ENCODE peak calls at places on chromosome 14, in six cellular contexts. P is endodermal cell, B is fibroblast of the aortic adventitia, R is heart left ventricle, O is lower lobe of right lung, H is fibroblast of villous mesenchyme. X is an unnamed sample.

GRCh38 chr14:75044322-75044721 is 6.9 kb downstream of the MLH3 start:
- DNase-seq in P (no peak), B (peak), R (no peak), O (no peak), H (peak), X (peak)

GRCh38 chr14:71452987-71453386 is 479.2 kb upstream of the RGS6 start:
- DNase-seq in P (no peak), B (peak), R (no peak), O (no peak), H (peak), X (no peak)

GRCh38 chr14:38761033-38761432 is 342.0 kb downstream of the SEC23A start:
- DNase-seq in P (no peak), B (no peak), R (no peak), O (no peak), H (no peak), X (no peak)

GRCh38 chr14:61319086-61319485 is 2.3 kb upstream of the PRKCH start:
- DNase-seq in P (no peak), B (no peak), R (no peak), O (no peak), H (no peak), X (no peak)

GRCh38 chr14:67680121-67680602 is 5.7 kb upstream of the VTI1B start:
- DNase-seq in P (no peak), B (peak), R (no peak), O (no peak), H (peak), X (peak)

GRCh38 chr14:66105819-66106218 is 380.4 kb upstream of the CCDC196 start:
- DNase-seq in P (no peak), B (peak), R (no peak), O (no peak), H (no peak), X (peak)

GRCh38 chr14:104306450-104307040 is 168.2 kb downstream of the KIF26A start:
- DNase-seq in P (no peak), B (no peak), R (peak), O (peak), H (no peak), X (no peak)

GRCh38 chr14:95763875-95764274 is 50.0 kb upstream of the TCL1A start:
- DNase-seq in P (no peak), B (no peak), R (no peak), O (no peak), H (no peak), X (no peak)

GRCh38 chr14:94355191-94355794 is 32.2 kb upstream of the SERPINA6 start:
- DNase-seq in P (peak), B (peak), R (peak), O (peak), H (peak), X (peak)

GRCh38 chr14:51860164-51860835 is at the start of gene GNG2:
- DNase-seq in P (peak), B (peak), R (peak), O (peak), H (peak), X (peak)

GRCh38 chr14:77965919-77966435 is 166.1 kb downstream of the ADCK1 start:
- DNase-seq in P (peak), B (peak), R (no peak), O (peak), H (peak), X (peak)

GRCh38 chr14:50347521-50347920 is 35.4 kb downstream of the DMAC2L start:
- DNase-seq in P (no peak), B (peak), R (no peak), O (no peak), H (peak), X (peak)

DNA sequence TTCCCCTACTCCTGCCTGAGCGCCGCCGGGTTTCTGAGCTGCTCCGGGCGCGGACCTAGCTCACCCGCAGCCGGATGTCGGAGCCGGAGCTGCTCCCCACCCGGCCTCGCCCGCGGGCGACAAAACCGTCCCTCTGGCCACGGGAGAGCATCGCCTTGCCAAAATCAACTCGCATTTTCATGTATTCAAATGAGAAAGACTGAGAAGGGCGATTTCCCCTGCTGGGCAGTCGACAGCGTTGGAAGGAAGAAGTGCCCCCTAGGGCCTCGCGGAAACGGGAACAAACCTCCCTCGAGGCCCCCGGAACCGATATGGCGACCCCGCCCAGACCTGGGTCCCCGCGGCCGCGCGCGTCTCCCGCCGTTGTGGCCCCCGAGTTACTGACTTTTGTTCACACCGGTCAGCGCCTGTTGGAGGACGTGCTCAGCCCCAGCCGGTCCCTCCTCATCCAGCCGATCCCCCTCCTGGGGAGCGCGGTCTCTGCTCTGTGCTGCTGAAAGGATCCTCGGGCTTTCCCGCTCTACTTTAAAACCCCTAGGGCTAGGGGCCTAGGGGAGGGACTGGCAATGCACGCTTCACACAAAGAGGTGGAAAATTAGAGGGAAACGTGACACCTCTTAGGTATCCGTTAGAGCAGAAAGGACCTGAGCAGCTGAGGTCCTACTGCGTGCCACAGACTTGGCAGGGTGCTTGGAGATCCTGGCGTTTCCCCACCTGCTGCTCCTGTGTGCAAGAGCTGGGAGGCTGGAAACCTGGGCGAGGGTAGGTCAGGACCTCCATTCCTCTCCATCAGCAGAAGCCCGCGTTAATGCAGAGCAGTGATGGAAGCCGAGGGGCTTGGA is 4.3 kb downstream of the TTC6 start:
- DNase-seq in P (peak), B (no peak), R (no peak), O (peak), H (no peak), X (no peak)
- H3K4me3 ChIP-seq in P (peak), B (no peak), R (peak), O (peak), H (peak), X (no peak)

GRCh38 chr14:35653045-35653444 is 119.1 kb downstream of the INSM2 start:
- DNase-seq in P (no peak), B (no peak), R (no peak), O (no peak), H (no peak), X (no peak)
- TF ChIP-seq CTCF in P (no peak), B (no peak), R (no peak), O (no peak), H (no peak), X (no peak)

DNA sequence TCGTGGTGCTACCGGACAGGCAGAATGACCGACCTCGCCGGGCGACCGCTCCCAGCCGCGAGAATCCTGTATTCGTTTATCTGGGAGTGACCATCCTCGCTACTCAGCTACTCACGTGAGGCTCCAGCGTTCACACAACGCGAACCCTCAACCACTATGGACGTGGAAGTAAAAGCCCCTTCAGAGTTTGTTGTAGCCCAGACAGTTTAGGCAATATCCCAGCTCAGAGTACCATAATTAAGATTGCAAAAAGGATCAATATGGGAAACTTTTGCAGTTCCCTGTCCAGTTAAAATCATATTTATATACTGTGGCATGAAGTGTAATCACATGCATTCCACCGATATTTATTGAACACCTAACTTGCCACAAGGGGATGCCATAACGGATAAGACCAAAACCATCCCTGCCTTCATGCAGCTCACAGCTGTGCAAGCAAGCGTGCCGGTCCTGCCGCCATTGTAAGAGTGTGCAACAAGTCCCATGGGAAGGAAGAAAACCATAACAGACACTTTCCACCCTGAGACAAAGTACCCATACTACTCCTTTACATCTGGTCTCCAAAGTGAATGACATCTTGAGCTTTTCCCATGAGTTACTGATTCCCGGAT is 938 bp upstream of the MAX start:
- DNase-seq in P (no peak), B (peak), R (no peak), O (no peak), H (peak), X (no peak)
- H3K4me3 ChIP-seq in P (peak), B (peak), R (peak), O (peak), H (peak), X (peak)

DNA sequence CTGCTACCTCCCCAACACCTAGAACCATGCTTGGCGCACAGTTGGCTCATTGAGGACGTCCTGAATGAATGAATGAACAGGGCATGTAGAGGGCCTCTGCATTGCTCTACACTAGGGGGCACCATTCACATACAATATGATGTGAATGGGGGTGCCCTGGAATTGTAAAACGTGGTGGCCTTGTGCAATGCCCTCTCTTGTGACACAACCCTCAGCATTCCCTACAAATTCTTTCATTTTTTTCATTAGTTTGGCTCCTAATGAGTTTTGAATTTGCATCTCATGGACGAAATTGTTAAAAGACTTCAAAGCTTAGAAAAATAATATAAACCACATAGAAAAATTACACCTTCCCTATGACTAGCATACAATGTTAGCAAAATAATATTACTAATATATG is 2.3 kb upstream of the DIO2 start:
- DNase-seq in P (peak), B (peak), R (peak), O (no peak), H (peak), X (peak)
- TF ChIP-seq CTCF in P (peak), B (peak), R (no peak), O (peak), H (peak), X (peak)

GRCh38 chr14:73461478-73462077 is 3.2 kb upstream of the NUMB start:
- DNase-seq in P (peak), B (no peak), R (no peak), O (no peak), H (no peak), X (no peak)

GRCh38 chr14:73465833-73466532 is 7.6 kb upstream of the NUMB start:
- DNase-seq in P (no peak), B (no peak), R (no peak), O (no peak), H (no peak), X (no peak)

GRCh38 chr14:73462815-73463214 is 4.5 kb upstream of the NUMB start:
- DNase-seq in P (no peak), B (peak), R (no peak), O (no peak), H (peak), X (no peak)

GRCh38 chr14:73462078-73462715 is 3.9 kb upstream of the NUMB start:
- DNase-seq in P (peak), B (peak), R (peak), O (peak), H (peak), X (peak)

DNA sequence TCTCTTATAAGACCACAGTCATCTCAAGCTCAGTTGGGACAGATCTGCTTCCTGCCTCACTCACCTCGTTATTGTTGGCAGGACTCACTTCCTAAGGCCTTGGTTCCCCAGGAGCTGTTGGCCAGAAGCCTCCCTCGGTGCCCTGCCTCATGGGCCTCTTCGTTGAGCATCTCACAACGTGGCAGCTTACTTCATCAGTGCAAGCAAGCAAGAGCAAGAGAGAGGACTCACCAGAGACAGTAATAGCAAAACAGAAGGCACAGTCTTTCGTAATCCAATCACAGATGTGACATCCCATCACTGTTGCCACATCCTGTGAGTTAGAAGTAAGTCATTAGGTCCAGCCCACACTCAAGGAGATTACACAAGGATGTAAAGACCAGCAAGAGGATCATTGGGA is 5.1 kb upstream of the NUMB start:
- DNase-seq in P (peak), B (peak), R (peak), O (peak), H (peak), X (peak)
- H3K4me3 ChIP-seq in P (no peak), B (peak), R (peak), O (peak), H (peak), X (no peak)

GRCh38 chr14:24390696-24391468 is 7.9 kb upstream of the NYNRIN start:
- DNase-seq in P (no peak), B (no peak), R (no peak), O (no peak), H (no peak), X (no peak)

GRCh38 chr14:24395609-24396580 is 2.9 kb upstream of the NYNRIN start:
- DNase-seq in P (no peak), B (peak), R (no peak), O (no peak), H (peak), X (no peak)

GRCh38 chr14:24389266-24389855 is 9.4 kb upstream of the NYNRIN start:
- DNase-seq in P (no peak), B (peak), R (no peak), O (no peak), H (peak), X (no peak)

GRCh38 chr14:24394275-24394674 is 4.5 kb upstream of the NYNRIN start:
- DNase-seq in P (no peak), B (no peak), R (no peak), O (no peak), H (no peak), X (no peak)

GRCh38 chr14:24392327-24393098 is 6.3 kb upstream of the NYNRIN start:
- DNase-seq in P (no peak), B (peak), R (no peak), O (no peak), H (peak), X (peak)
- TF ChIP-seq CTCF in P (peak), B (peak), R (no peak), O (no peak), H (no peak), X (peak)

DNA sequence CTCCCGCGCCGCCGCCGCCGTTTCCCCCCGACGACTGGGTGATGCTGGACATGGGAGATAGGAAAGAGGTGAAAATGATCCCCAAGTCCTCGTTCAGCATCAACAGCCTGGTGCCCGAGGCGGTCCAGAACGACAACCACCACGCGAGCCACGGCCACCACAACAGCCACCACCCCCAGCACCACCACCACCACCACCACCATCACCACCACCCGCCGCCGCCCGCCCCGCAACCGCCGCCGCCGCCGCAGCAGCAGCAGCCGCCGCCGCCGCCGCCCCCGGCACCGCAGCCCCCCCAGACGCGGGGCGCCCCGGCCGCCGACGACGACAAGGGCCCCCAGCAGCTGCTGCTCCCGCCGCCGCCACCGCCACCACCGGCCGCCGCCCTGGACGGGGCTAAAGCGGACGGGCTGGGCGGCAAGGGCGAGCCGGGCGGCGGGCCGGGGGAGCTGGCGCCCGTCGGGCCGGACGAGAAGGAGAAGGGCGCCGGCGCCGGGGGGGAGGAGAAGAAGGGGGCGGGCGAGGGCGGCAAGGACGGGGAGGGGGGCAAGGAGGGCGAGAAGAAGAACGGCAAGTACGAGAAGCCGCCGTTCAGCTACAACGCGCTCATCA is 758 bp downstream of the FOXG1 start:
- DNase-seq in P (peak), B (no peak), R (no peak), O (no peak), H (no peak), X (no peak)
- H3K4me3 ChIP-seq in P (peak), B (peak), R (no peak), O (no peak), H (no peak), X (peak)

GRCh38 chr14:69855180-69855817 is 23.9 kb upstream of the SMOC1 start:
- DNase-seq in P (no peak), B (no peak), R (no peak), O (no peak), H (no peak), X (no peak)

GRCh38 chr14:69861170-69861569 is 18.0 kb upstream of the SMOC1 start:
- DNase-seq in P (no peak), B (no peak), R (no peak), O (no peak), H (no peak), X (no peak)

GRCh38 chr14:69860221-69860620 is 19.0 kb upstream of the SMOC1 start:
- DNase-seq in P (no peak), B (no peak), R (no peak), O (no peak), H (no peak), X (no peak)

GRCh38 chr14:69859591-69859990 is 19.6 kb upstream of the SMOC1 start:
- DNase-seq in P (no peak), B (no peak), R (no peak), O (no peak), H (no peak), X (no peak)

GRCh38 chr14:69858801-69859200 is 20.4 kb upstream of the SMOC1 start:
- DNase-seq in P (no peak), B (no peak), R (no peak), O (no peak), H (no peak), X (no peak)
- TF ChIP-seq CTCF in P (no peak), B (no peak), R (no peak), O (no peak), H (no peak), X (no peak)